ENCODE peak calls at places on chromosomes 16 and 17, in four cellular contexts. O, I, C and G are unnamed samples.

GRCh38 chr16:84700518-84701277 is 898 bp downstream of the USP10 start:
- DNase-seq in O (no peak), I (no peak), C (peak), G (peak)

GRCh38 chr16:69823831-69824563 is 61.9 kb downstream of the WWP2 start:
- DNase-seq in O (no peak), I (peak), C (no peak), G (no peak)

GRCh38 chr17:28230011-28230410 is 89.0 kb upstream of the TMEM97 start:
- DNase-seq in O (no peak), I (no peak), C (peak), G (peak)

GRCh38 chr16:87533061-87533460 is 40.2 kb upstream of the ZCCHC14 start:
- DNase-seq in O (no peak), I (no peak), C (no peak), G (no peak)

GRCh38 chr17:57542518-57542917 is 202.6 kb downstream of the CCDC182 start:
- DNase-seq in O (no peak), I (no peak), C (no peak), G (no peak)

GRCh38 chr17:80807882-80808281 is 183.8 kb upstream of the CHMP6 start:
- DNase-seq in O (no peak), I (no peak), C (peak), G (peak)

GRCh38 chr17:68351395-68351794 is 60.1 kb downstream of the ARSG start:
- DNase-seq in O (no peak), I (no peak), C (peak), G (no peak)

GRCh38 chr17:40915721-40916256 is 21.7 kb downstream of the KRT23 start:
- DNase-seq in O (no peak), I (no peak), C (no peak), G (no peak)

GRCh38 chr17:61770752-61771533 is 92.4 kb downstream of the BRIP1 start:
- DNase-seq in O (no peak), I (no peak), C (no peak), G (no peak)

GRCh38 chr16:31071861-31072260 is 2.2 kb downstream of the ZNF668 start:
- DNase-seq in O (no peak), I (no peak), C (peak), G (no peak)

GRCh38 chr16:22359679-22360078 is 14.7 kb downstream of the CDR2 start:
- DNase-seq in O (no peak), I (no peak), C (no peak), G (no peak)

GRCh38 chr17:6426356-6427101 is 8.4 kb downstream of the AIPL1 start:
- DNase-seq in O (no peak), I (no peak), C (no peak), G (no peak)

GRCh38 chr17:81489012-81489968 is 23.3 kb downstream of the ACTG1 start:
- DNase-seq in O (no peak), I (no peak), C (no peak), G (no peak)

GRCh38 chr16:81601008-81601428 is 156.4 kb downstream of the CMIP start:
- DNase-seq in O (no peak), I (no peak), C (no peak), G (no peak)

GRCh38 chr16:30722443-30722842 is 23.5 kb downstream of the SRCAP start:
- DNase-seq in O (no peak), I (no peak), C (peak), G (peak)

DNA sequence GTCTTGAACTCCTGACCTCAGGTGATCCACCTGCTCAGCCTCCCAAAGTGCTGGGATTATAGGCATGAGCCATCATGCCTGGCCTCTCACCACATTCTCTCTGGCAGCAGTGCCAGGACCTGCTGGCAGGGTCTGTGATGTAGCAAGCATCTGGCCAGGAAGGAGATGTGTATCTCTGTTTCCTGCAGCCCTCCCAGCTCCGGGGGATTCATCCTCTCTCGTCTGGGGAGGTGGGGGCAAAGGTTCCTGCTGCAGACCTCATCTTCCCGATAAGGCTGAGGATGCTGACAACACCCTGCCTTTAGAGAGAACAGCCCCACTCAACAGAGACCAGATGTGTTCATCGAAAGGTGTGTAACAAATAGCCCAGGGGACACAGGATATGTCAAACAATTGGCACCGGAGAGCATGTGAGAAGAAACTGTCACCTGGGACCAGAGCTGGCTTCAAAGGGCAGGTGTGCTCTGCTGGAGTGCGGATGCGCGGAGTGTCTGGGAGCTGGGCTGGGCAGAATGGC is 54.8 kb upstream of the SEC14L1 start:
- DNase-seq in O (no peak), I (no peak), C (no peak), G (no peak)
- TF ChIP-seq POLR2A in O (no peak), I (no peak), C (no peak), G (no peak)

GRCh38 chr17:77459018-77459755 is 318.4 kb downstream of the SEC14L1 start:
- DNase-seq in O (no peak), I (no peak), C (no peak), G (no peak)
- TF ChIP-seq POLR2A in O (no peak), I (no peak), C (no peak), G (no peak)

GRCh38 chr17:39701784-39702422 is 2.0 kb downstream of the ERBB2 start:
- DNase-seq in O (no peak), I (no peak), C (no peak), G (no peak)

GRCh38 chr17:39699818-39700147 is at the start of gene ERBB2:
- DNase-seq in O (peak), I (peak), C (no peak), G (no peak)

GRCh38 chr17:39700148-39700987 is 504 bp downstream of the ERBB2 start:
- DNase-seq in O (no peak), I (peak), C (no peak), G (no peak)

GRCh38 chr17:39702901-39703893 is 3.3 kb downstream of the ERBB2 start:
- DNase-seq in O (peak), I (no peak), C (no peak), G (no peak)

DNA sequence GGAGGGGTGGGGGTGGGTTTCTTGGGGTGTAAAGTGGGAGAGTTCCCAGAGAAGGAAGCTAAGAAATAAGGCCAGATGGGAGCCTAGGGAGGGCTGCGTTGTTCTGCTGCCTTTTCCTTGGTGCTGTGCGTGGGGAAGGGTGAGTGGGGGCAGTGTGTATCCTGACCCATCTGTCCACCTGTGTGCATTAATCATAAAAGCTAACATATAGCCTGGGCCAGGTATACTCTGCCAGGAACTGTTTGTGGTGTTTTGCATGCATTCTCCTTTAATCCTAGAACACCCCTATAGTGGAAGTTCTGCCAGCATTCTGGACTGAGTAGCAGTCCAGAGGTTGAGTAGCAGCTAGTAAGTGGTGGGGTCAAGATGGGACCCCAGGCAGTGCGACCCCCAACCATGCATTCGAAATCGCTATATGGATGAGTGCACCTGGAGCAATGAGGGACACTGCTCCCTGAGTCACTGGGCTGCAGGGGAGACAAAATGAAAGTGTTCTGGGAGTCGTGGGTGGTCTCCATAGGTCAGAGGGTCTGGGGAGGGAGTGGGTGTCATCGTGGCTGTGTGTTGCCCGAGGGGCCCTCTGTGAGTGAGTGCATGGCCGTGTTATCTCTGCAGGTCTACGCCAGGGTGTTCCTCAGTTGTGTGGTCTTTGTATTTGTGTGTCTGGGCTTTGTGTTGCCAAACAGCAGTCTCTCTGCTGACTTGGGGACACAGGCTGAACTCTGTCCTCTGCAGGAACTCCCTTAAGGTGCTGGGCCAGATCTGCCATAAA is 1.3 kb downstream of the ERBB2 start:
- DNase-seq in O (no peak), I (no peak), C (no peak), G (no peak)
- TF ChIP-seq POLR2A in O (peak), I (no peak), C (no peak), G (no peak)

GRCh38 chr16:19135201-19135838 is 21.6 kb downstream of the ITPRIPL2 start:
- DNase-seq in O (no peak), I (no peak), C (no peak), G (no peak)
- TF ChIP-seq POLR2A in O (no peak), I (no peak), C (no peak), G (no peak)

DNA sequence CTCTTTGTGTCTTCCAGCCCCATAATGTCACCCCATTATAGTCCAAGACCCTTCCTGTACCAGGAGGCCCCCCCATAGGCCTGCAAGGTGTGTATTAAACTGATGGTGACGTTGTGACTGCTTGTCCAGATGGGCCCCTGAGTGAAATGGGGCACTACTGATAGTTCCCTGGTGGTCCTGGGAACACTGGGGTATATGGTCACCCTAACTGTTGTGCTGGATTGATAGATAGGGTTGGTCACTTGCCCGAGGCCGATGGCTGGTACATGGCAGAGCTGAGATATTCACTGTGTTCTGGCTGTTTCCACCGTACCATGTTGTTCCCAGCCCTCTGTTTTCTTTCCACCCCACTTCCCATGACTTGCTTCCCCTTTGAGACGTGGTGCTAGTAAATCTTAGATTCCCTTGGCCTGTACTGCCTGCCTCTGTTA is 4.3 kb downstream of the CNP start:
- DNase-seq in O (no peak), I (no peak), C (no peak), G (no peak)
- TF ChIP-seq POLR2A in O (peak), I (no peak), C (peak), G (no peak)

GRCh38 chr17:29616300-29617048 is 6.2 kb downstream of the CORO6 start:
- DNase-seq in O (no peak), I (no peak), C (no peak), G (peak)

GRCh38 chr17:29617125-29617480 is 5.6 kb downstream of the CORO6 start:
- DNase-seq in O (peak), I (peak), C (peak), G (peak)

GRCh38 chr17:29614345-29615047 is 8.2 kb downstream of the CORO6 start:
- DNase-seq in O (no peak), I (no peak), C (no peak), G (no peak)

GRCh38 chr17:29615048-29615385 is 7.7 kb downstream of the CORO6 start:
- DNase-seq in O (no peak), I (no peak), C (peak), G (peak)

GRCh38 chr17:29615492-29616299 is 7.0 kb downstream of the CORO6 start:
- DNase-seq in O (peak), I (peak), C (peak), G (peak)
- TF ChIP-seq POLR2A in O (no peak), I (no peak), C (peak), G (no peak)

GRCh38 chr16:4766875-4767628 is at the start of gene ZNF500:
- DNase-seq in O (peak), I (peak), C (peak), G (peak)
- TF ChIP-seq POLR2A in O (peak), I (no peak), C (peak), G (peak)

GRCh38 chr16:68512183-68512582 is 26.9 kb upstream of the ZFP90 start:
- DNase-seq in O (no peak), I (no peak), C (no peak), G (no peak)

GRCh38 chr16:68510775-68511174 is 28.3 kb upstream of the ZFP90 start:
- DNase-seq in O (no peak), I (no peak), C (no peak), G (no peak)

GRCh38 chr16:68514511-68514910 is 24.6 kb upstream of the ZFP90 start:
- DNase-seq in O (no peak), I (no peak), C (no peak), G (no peak)

GRCh38 chr16:68509381-68509780 is 29.7 kb upstream of the ZFP90 start:
- DNase-seq in O (no peak), I (no peak), C (no peak), G (no peak)

GRCh38 chr16:68512742-68513141 is 26.3 kb upstream of the ZFP90 start:
- DNase-seq in O (no peak), I (no peak), C (no peak), G (no peak)
- TF ChIP-seq POLR2A in O (no peak), I (no peak), C (no peak), G (no peak)

GRCh38 chr17:49748791-49749190 is 15.1 kb downstream of the FAM117A start:
- DNase-seq in O (no peak), I (no peak), C (no peak), G (no peak)
- TF ChIP-seq POLR2A in O (no peak), I (no peak), C (no peak), G (no peak)